ENCODE peak calls at places on chromosomes 6 and 20, in five cellular contexts. C is uterus, K is astrocyte of the spinal cord, T is SW480, U is fibroblast of pulmonary artery. D is an unnamed sample.

GRCh38 chr20:49863666-49864065 is 51.0 kb downstream of the SLC9A8 start:
- DNase-seq in K (no peak), U (no peak), T (no peak), C (no peak), D (no peak)

GRCh38 chr6:157024745-157025144 is 247.6 kb downstream of the ARID1B start:
- DNase-seq in U (no peak), T (no peak), C (no peak), K (no peak), D (no peak)

GRCh38 chr6:109472132-109472995 is 10.7 kb downstream of the ZBTB24 start:
- DNase-seq in T (no peak), C (no peak), K (no peak), U (no peak), D (no peak)

GRCh38 chr20:55135923-55136322 is 660.5 kb downstream of the DOK5 start:
- DNase-seq in U (no peak), K (no peak), T (no peak), C (no peak), D (no peak)

GRCh38 chr20:35111141-35111888 is 18.7 kb upstream of the TRPC4AP start:
- DNase-seq in C (no peak), U (peak; percentile 61), T (peak; percentile 52), K (peak; percentile 81), D (no peak)

GRCh38 chr6:140073456-140073855 is 699.0 kb upstream of the CITED2 start:
- DNase-seq in U (peak; percentile 96), K (no peak), T (no peak), C (no peak), D (peak; percentile 35)

GRCh38 chr6:100455230-100456124 is 9.2 kb downstream of the SIM1 start:
- DNase-seq in U (no peak), T (no peak), C (no peak), K (no peak), D (peak; percentile 43)

GRCh38 chr6:79586548-79586947 is 44.6 kb upstream of the SH3BGRL2 start:
- DNase-seq in T (peak; percentile 27), U (peak; percentile 55), C (no peak), K (peak; percentile 39), D (peak; percentile 37)

GRCh38 chr20:19376451-19376971 is 164.1 kb downstream of the SLC24A3 start:
- DNase-seq in C (peak; percentile 52), U (no peak), T (no peak), K (no peak), D (no peak)

GRCh38 chr20:60024801-60025200 is 66.6 kb downstream of the CDH26 start:
- DNase-seq in C (no peak), T (no peak), K (no peak), U (no peak), D (no peak)

GRCh38 chr20:35199696-35200095 is 26.8 kb upstream of the MMP24 start:
- DNase-seq in K (peak; percentile 10), U (no peak), C (no peak), T (no peak), D (no peak)

GRCh38 chr6:18488004-18488403 is 100.9 kb downstream of the RNF144B start:
- DNase-seq in K (no peak), T (no peak), U (no peak), C (no peak), D (no peak)

GRCh38 chr6:44028767-44029166 is 98.5 kb downstream of the MRPL14 start:
- DNase-seq in T (no peak), U (peak; percentile 56), C (peak; percentile 58), K (no peak), D (no peak)

GRCh38 chr6:121879149-121879548 is 443.7 kb downstream of the GJA1 start:
- DNase-seq in T (no peak), C (no peak), U (peak; percentile 67), K (peak; percentile 90), D (no peak)

GRCh38 chr6:41901882-41902519 is 6.8 kb upstream of the USP49 start:
- DNase-seq in U (peak; percentile 49), C (no peak), K (no peak), T (peak; percentile 24), D (no peak)

GRCh38 chr20:62642666-62643520 is 590 bp downstream of the SLCO4A1 start:
- DNase-seq in C (no peak), U (no peak), K (no peak), T (peak; percentile 71), D (no peak)

GRCh38 chr20:3282271-3283221 is 43.6 kb upstream of the SLC4A11 start:
- DNase-seq in C (no peak), K (no peak), U (no peak), T (no peak), D (no peak)

GRCh38 chr6:46170357-46171289 is at the start of gene ENPP5:
- DNase-seq in K (no peak), U (no peak), C (peak; percentile 43), T (peak; percentile 87), D (peak; percentile 93)

GRCh38 chr6:52514514-52514913 is 62.3 kb downstream of the TRAM2 start:
- DNase-seq in K (peak; percentile 58), U (peak; percentile 78), C (peak; percentile 76), T (peak; percentile 20), D (peak; percentile 52)

GRCh38 chr6:13412639-13413465 is 74.5 kb downstream of the GFOD1 start:
- DNase-seq in C (no peak), K (no peak), U (no peak), T (no peak), D (no peak)

GRCh38 chr6:127690092-127690491 is 113.1 kb downstream of the C6orf58 start:
- DNase-seq in C (no peak), K (peak; percentile 47), T (peak; percentile 1), U (peak; percentile 55), D (peak; percentile 12)

GRCh38 chr6:4607026-4607704 is 169.0 kb upstream of the CDYL start:
- DNase-seq in T (peak; percentile 68), C (peak; percentile 51), K (peak; percentile 93), U (peak; percentile 69), D (no peak)

GRCh38 chr6:144561455-144562043 is 276.4 kb downstream of the UTRN start:
- DNase-seq in C (no peak), K (no peak), U (no peak), T (no peak), D (no peak)

GRCh38 chr6:113094781-113095180 is 747.7 kb downstream of the RFPL4B start:
- DNase-seq in U (peak; percentile 27), C (no peak), K (peak; percentile 37), T (no peak), D (no peak)

GRCh38 chr6:16947461-16948159 is 154.2 kb upstream of the STMND1 start:
- DNase-seq in K (peak; percentile 94), C (peak; percentile 24), U (peak; percentile 96), T (peak; percentile 3), D (peak; percentile 72)

GRCh38 chr6:106396426-106397220 is 36.1 kb downstream of the CRYBG1 start:
- DNase-seq in K (no peak), T (no peak), U (no peak), C (no peak), D (no peak)

GRCh38 chr20:13683833-13684232 is 45.1 kb upstream of the TASP1 start:
- DNase-seq in U (no peak), C (no peak), T (no peak), K (no peak), D (no peak)

GRCh38 chr20:22063753-22064152 is 358.3 kb downstream of the PAX1 start:
- DNase-seq in T (no peak), U (no peak), C (no peak), K (no peak), D (no peak)

GRCh38 chr20:62232764-62233645 is 5.3 kb upstream of the OSBPL2 start:
- DNase-seq in C (no peak), K (no peak), T (no peak), U (no peak), D (no peak)

D was measured in hepatocyte.